ENCODE peak calls at places on chromosomes 4 and X, in six cellular contexts. Z, Y, W, E, J and X are unnamed samples.

GRCh38 chr4:173761938-173762337 is 231.9 kb upstream of the HAND2 start:
- DNase-seq in E (no peak), Z (no peak), W (no peak), Y (no peak), J (no peak), X (no peak)

GRCh38 chr4:123640271-123640670 is 243.7 kb downstream of the SPRY1 start:
- DNase-seq in Y (no peak), W (no peak), E (peak), Z (no peak), J (no peak), X (no peak)

GRCh38 chr4:4880492-4880891 is 21.0 kb downstream of the MSX1 start:
- DNase-seq in J (no peak), W (no peak), Y (no peak), Z (no peak), E (no peak), X (no peak)

GRCh38 chr4:27790911-27791310 is 930.3 kb downstream of the STIM2 start:
- DNase-seq in E (no peak), Z (peak), J (no peak), W (no peak), Y (no peak), X (no peak)

GRCh38 chr4:123037809-123038208 is 115.4 kb upstream of the NUDT6 start:
- DNase-seq in Y (no peak), Z (peak), E (peak), W (no peak), J (no peak), X (no peak)

GRCh38 chrX:49876750-49877149 is 2.5 kb upstream of the USP27X start:
- DNase-seq in J (no peak), E (peak), Y (no peak), W (peak), Z (peak), X (no peak)

GRCh38 chrX:39779952-39780783 is 317.6 kb downstream of the BCOR start:
- DNase-seq in J (no peak), Y (no peak), W (no peak), E (no peak), Z (no peak), X (no peak)

GRCh38 chrX:53681661-53682060 is 4.9 kb downstream of the HUWE1 start:
- DNase-seq in W (no peak), Z (no peak), J (no peak), Y (no peak), E (peak), X (no peak)

GRCh38 chr4:188282620-188283232 is 143.5 kb downstream of the TRIML1 start:
- DNase-seq in E (no peak), J (no peak), W (no peak), Z (no peak), Y (no peak), X (no peak)

GRCh38 chr4:118352843-118353373 is at the start of gene PRSS12:
- DNase-seq in Y (no peak), W (peak), J (no peak), Z (peak), E (peak), X (no peak)

DNA sequence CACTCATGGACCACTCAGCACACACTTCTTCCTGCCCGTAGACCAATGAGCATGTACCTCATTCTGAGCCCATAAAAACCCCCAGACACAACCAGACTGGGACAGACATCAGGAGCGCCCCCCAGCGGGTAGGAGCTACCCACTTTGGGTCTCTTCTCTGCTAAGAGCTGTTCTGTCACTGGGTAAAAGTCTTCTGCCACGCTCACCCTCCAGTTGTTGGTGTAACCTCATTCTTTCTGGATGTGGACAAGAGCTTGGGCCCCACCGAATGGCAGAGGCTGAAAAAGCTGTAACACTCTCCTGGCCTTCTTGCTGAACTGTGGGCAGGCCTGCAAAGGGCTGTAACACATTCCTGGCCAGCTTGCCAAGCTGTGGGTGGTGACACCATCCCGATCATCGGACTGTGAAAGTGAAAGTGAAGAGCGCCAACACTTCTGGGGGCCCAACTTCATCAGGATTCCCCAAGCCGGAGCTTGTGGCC is 137.6 kb downstream of the TECRL start:
- DNase-seq in J (no peak), W (no peak), E (no peak), Y (no peak), Z (no peak), X (peak)
- TF ChIP-seq CTCF in J (no peak), W (no peak), E (no peak), Y (no peak), Z (no peak), X (peak)

GRCh38 chrX:71105638-71106037 is 902 bp downstream of the CXorf65 start:
- DNase-seq in J (no peak), Y (no peak), W (no peak), E (no peak), Z (no peak), X (no peak)

GRCh38 chrX:71102292-71102691 is 4.2 kb downstream of the CXorf65 start:
- DNase-seq in W (no peak), E (no peak), Z (no peak), J (no peak), Y (no peak), X (no peak)

GRCh38 chrX:71100581-71101505 is 5.2 kb downstream of the FOXO4 start:
- DNase-seq in Y (no peak), J (no peak), W (no peak), E (no peak), Z (no peak), X (no peak)

GRCh38 chrX:71106427-71106826 is at the start of gene CXorf65:
- DNase-seq in Y (no peak), E (no peak), Z (no peak), W (no peak), J (no peak), X (no peak)

GRCh38 chrX:71103110-71103983 is 3.2 kb downstream of the CXorf65 start:
- DNase-seq in Z (no peak), E (peak), J (no peak), Y (no peak), W (peak), X (no peak)
- H3K4me3 ChIP-seq in Z (no peak), E (no peak), J (no peak), Y (peak), W (no peak), X (no peak)

GRCh38 chr4:43778187-43778915 is 670.3 kb downstream of the KCTD8 start:
- DNase-seq in Z (no peak), J (no peak), E (no peak), Y (no peak), W (no peak), X (no peak)

GRCh38 chr4:43781125-43781524 is 667.5 kb downstream of the KCTD8 start:
- DNase-seq in Y (no peak), Z (no peak), W (no peak), J (no peak), E (no peak), X (no peak)

GRCh38 chr4:43776371-43776770 is 672.2 kb downstream of the KCTD8 start:
- DNase-seq in W (no peak), E (no peak), J (no peak), Y (no peak), Z (no peak), X (no peak)
- TF ChIP-seq CTCF in W (no peak), E (peak), J (peak), Y (no peak), Z (peak), X (peak)

GRCh38 chr4:83013931-83014330 is 3.3 kb upstream of the LIN54 start:
- DNase-seq in Y (no peak), Z (no peak), J (no peak), W (no peak), E (no peak), X (no peak)
- H3K4me3 ChIP-seq in Y (peak), Z (no peak), J (no peak), W (no peak), E (no peak), X (no peak)

DNA sequence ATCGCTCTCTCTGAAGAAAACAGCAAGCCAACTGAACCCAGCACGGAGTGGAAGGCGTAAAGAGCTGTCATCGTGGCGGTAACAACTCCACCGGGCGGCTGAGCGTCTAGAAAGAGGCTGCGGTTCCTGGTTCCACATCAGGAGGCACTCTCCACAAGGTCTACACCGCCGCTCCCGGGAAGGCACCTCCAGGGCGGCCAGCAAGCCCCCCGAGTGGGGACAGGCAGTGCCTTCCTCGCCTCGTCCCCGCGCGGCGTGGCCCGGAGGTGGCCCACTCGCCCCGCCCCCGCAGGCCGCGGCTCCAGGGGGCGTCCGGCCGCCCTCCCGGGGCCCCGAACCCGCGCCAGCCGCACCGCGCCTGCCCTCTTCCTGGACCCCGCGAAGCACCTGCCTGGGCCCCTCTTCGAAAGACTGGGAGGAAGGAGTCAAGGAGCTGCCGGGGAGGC is 747 bp downstream of the KLHL8 start:
- DNase-seq in Y (no peak), E (peak), Z (peak), W (peak), J (peak), X (no peak)
- TF ChIP-seq CTCF in Y (no peak), E (peak), Z (peak), W (no peak), J (peak), X (no peak)